ENCODE peak calls at places on chromosome 2, in nine cellular contexts. W is left ventricle myocardium inferior, T is HCT116, F is right atrium auricular region, P is spleen, C is MM.1S, J is body of pancreas, E is gastrocnemius medialis, N is A549. A is an unnamed sample.

GRCh38 chr2:86787701-86788100 is 3.0 kb downstream of the CD8A start:
- DNase-seq in W (no peak), P (no peak), F (no peak), T (no peak), J (no peak), C (no peak), E (no peak), N (peak; percentile 16), A (no peak)

GRCh38 chr2:81734981-81735380 is 1430.4 kb upstream of the LRRTM1 start:
- DNase-seq in N (no peak), F (no peak), P (no peak), C (no peak), E (no peak), T (no peak), W (no peak), J (no peak), A (no peak)

GRCh38 chr2:164706522-164706921 is 85.2 kb upstream of the GRB14 start:
- DNase-seq in F (no peak), T (no peak), N (peak; percentile 34), E (no peak), J (no peak), P (no peak), C (no peak), W (no peak), A (no peak)

GRCh38 chr2:134120160-134120717 is 133.6 kb upstream of the MGAT5 start:
- DNase-seq in W (peak; percentile 30), E (no peak), N (no peak), F (no peak), J (no peak), C (no peak), P (peak; percentile 91), T (no peak), A (peak; percentile 19)

GRCh38 chr2:237440819-237441281 is 26.9 kb upstream of the COL6A3 start:
- DNase-seq in N (no peak), J (no peak), P (no peak), T (no peak), F (no peak), W (no peak), C (no peak), E (no peak), A (no peak)

GRCh38 chr2:21452678-21453077 is 328.9 kb downstream of the TDRD15 start:
- DNase-seq in P (no peak), N (no peak), T (no peak), J (no peak), C (no peak), E (no peak), F (no peak), W (no peak), A (no peak)

GRCh38 chr2:173763641-173764040 is 201.5 kb downstream of the SP3 start:
- DNase-seq in W (no peak), F (no peak), E (no peak), T (no peak), P (no peak), C (no peak), J (no peak), N (no peak), A (no peak)

GRCh38 chr2:95301186-95301585 is 4.0 kb downstream of the KCNIP3 start:
- DNase-seq in J (peak; percentile 49), N (no peak), T (no peak), W (no peak), C (no peak), E (no peak), P (no peak), F (no peak), A (no peak)

GRCh38 chr2:122595065-122595464 is 839.6 kb downstream of the TSN start:
- DNase-seq in C (no peak), E (no peak), T (no peak), N (no peak), W (no peak), J (no peak), F (no peak), P (no peak), A (no peak)

GRCh38 chr2:150978053-150978452 is 283.6 kb downstream of the RBM43 start:
- DNase-seq in C (no peak), F (no peak), E (no peak), T (no peak), W (no peak), P (no peak), N (no peak), J (no peak), A (no peak)

GRCh38 chr2:38602136-38602731 is 494 bp downstream of the HNRNPLL start:
- DNase-seq in J (peak; percentile 50), T (no peak), C (peak; percentile 25), N (peak; percentile 33), W (peak; percentile 35), E (peak; percentile 40), P (peak; percentile 91), F (peak; percentile 64), A (peak; percentile 46)

GRCh38 chr2:225076125-225076524 is 33.9 kb upstream of the DOCK10 start:
- DNase-seq in J (no peak), F (no peak), N (no peak), P (no peak), W (no peak), C (no peak), E (no peak), T (no peak), A (no peak)

GRCh38 chr2:38656866-38657265 is 9.0 kb upstream of the GALM start:
- DNase-seq in N (no peak), C (no peak), E (no peak), P (no peak), W (no peak), T (no peak), F (no peak), J (no peak), A (no peak)

GRCh38 chr2:217393585-217394032 is 533.7 kb upstream of the TNP1 start:
- DNase-seq in J (peak; percentile 32), F (peak; percentile 74), N (peak; percentile 14), W (peak; percentile 74), C (no peak), T (no peak), P (no peak), E (peak; percentile 78), A (peak; percentile 96)

GRCh38 chr2:48070415-48070814 is 164.1 kb upstream of the FBXO11 start:
- DNase-seq in N (no peak), J (no peak), C (no peak), P (no peak), F (no peak), W (no peak), T (no peak), E (no peak), A (no peak)

GRCh38 chr2:145036421-145036901 is 516.5 kb upstream of the ZEB2 start:
- DNase-seq in P (no peak), C (no peak), J (no peak), F (no peak), N (peak; percentile 37), E (no peak), W (no peak), T (no peak), A (no peak)

GRCh38 chr2:21643180-21643579 is 519.4 kb downstream of the TDRD15 start:
- DNase-seq in J (no peak), C (no peak), F (no peak), N (peak; percentile 36), P (no peak), E (no peak), W (no peak), T (no peak), A (no peak)

GRCh38 chr2:162002623-162003200 is 71.3 kb downstream of the DPP4 start:
- DNase-seq in N (no peak), P (no peak), T (no peak), E (no peak), C (no peak), W (no peak), F (no peak), J (no peak), A (no peak)

GRCh38 chr2:47651296-47651695 is 131.6 kb upstream of the MSH6 start:
- DNase-seq in T (no peak), C (no peak), J (peak; percentile 82), W (no peak), P (no peak), F (no peak), N (no peak), E (no peak), A (no peak)

DNA sequence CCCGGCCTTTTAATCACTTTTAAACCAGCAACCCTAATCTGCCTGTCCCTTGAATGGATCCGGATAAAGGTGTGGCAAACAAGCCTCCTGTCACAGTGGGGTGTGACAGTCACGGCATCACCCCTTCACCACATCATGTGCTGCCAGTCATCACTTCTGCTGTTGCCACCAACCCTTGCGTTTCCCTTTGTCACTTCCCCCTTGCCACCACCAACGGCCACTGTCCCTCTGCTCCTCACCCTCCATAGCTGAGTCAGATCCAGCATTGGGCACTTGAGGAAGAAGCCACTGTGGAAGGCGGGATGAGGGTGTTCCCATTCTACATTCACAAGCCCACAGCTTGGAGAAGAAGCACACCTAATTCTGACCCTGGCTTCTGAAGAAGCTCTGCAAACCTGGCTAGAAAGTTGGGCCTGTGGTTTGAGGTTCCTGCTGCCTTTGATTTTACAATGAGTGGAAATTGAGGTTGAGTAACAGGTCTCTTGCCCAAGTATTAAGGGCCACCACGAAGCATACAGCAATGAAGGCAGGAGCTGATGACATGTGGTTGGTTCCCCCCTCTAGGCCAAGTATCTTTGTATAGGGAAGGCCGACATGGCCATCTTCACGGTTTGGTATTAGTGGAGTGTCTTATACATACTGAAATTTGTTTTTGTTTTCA is 22.9 kb upstream of the DARS1 start:
- DNase-seq in W (peak; percentile 33), N (no peak), F (peak; percentile 68), P (peak; percentile 93), J (peak; percentile 12), E (peak; percentile 53), T (no peak), C (no peak), A (peak; percentile 16)
- H3K4me1 ChIP-seq in W (peaks cover 28% of the 10 kb centered on the region), N (peaks cover 15% of the 10 kb centered on the region), F (peaks cover 14% of the 10 kb centered on the region), P (peaks cover 65% of the 10 kb centered on the region), J (peaks cover 6% of the 10 kb centered on the region), E (peaks cover 10% of the 10 kb centered on the region), T (peaks cover 10% of the 10 kb centered on the region), C (peaks cover 28% of the 10 kb centered on the region), A (no peaks in the 10 kb centered on the region)

DNA sequence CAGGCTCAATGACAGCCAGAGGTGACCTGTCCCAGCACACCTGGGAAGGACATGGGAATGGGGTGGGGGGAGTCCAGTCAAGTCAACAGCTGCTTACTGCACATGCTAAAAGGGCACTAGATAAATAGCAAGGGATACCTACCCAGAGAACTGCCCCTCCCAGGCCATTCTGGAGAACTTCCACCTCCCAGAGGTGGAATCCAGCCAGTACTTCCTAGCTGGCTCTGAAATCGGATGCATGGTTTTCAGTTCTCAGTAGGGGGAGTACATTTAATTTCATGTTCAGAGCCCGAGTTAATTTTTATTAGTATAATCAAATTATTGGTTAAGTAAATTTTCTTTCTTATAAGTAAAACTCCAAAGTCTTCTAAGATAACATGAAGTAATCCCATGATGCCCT is 28.9 kb upstream of the ITGA6 start:
- DNase-seq in F (no peak), J (peak; percentile 64), P (no peak), N (no peak), E (no peak), T (peak; percentile 3), C (no peak), W (no peak), A (no peak)
- TF ChIP-seq CTCF in F (no peak), J (no peak), P (no peak), N (no peak), E (no peak), T (peak; percentile 41), C (no peak), W (peak; percentile 46), A (peak; percentile 5)

GRCh38 chr2:15259356-15259756 is 301.8 kb downstream of the NBAS start:
- DNase-seq in P (no peak), E (no peak), J (peak; percentile 27), W (no peak), C (no peak), N (no peak), T (no peak), F (no peak), A (no peak)
- H3K4me3 ChIP-seq in P (no peak overlapping the region), E (no peak overlapping the region), J (no peak overlapping the region), W (no peak overlapping the region), C (no peak overlapping the region), N (no peak overlapping the region), T (no peak overlapping the region), F (no peak overlapping the region), A (no peak overlapping the region)

GRCh38 chr2:9288681-9289338 is 82.2 kb downstream of the ASAP2 start:
- DNase-seq in W (no peak), N (no peak), J (no peak), E (no peak), C (no peak), F (no peak), P (no peak), T (no peak), A (no peak)
- H3K4me1 ChIP-seq in W (peaks cover 32% of the 10 kb centered on the region), N (peaks cover 53% of the 10 kb centered on the region), J (no peaks in the 10 kb centered on the region), E (peaks cover 11% of the 10 kb centered on the region), C (no peaks in the 10 kb centered on the region), F (no peaks in the 10 kb centered on the region), P (no peaks in the 10 kb centered on the region), T (peaks cover 55% of the 10 kb centered on the region), A (no peaks in the 10 kb centered on the region)

A was measured in uterus.